ENCODE peak calls at places on chromosome 16, in four cellular contexts. K is WTC11, Y is K562, W is HepG2. H is an unnamed sample.

GRCh38 chr16:1771072-1771863 is at the start of gene NME3:
- DNase-seq in K (peak), Y (peak), W (peak), H (peak)

GRCh38 chr16:77212736-77213541 is 13.7 kb downstream of the SYCE1L start:
- DNase-seq in K (peak), Y (peak), W (no peak), H (peak)

GRCh38 chr16:30368122-30368791 is 2.0 kb downstream of the TBC1D10B start:
- DNase-seq in K (no peak), Y (peak), W (no peak), H (no peak)

GRCh38 chr16:65377131-65377649 is 255.3 kb upstream of the CDH11 start:
- DNase-seq in K (no peak), Y (no peak), W (no peak), H (no peak)

GRCh38 chr16:8623634-8624033 is 2.1 kb downstream of the METTL22 start:
- DNase-seq in K (no peak), Y (no peak), W (no peak), H (no peak)

GRCh38 chr16:58021661-58022551 is 3.6 kb upstream of the MMP15 start:
- DNase-seq in K (no peak), Y (no peak), W (no peak), H (no peak)

GRCh38 chr16:68776821-68777485 is 39.9 kb downstream of the CDH1 start:
- DNase-seq in K (no peak), Y (no peak), W (no peak), H (no peak)

GRCh38 chr16:89179148-89179484 is 7.6 kb downstream of the CDH15 start:
- DNase-seq in K (no peak), Y (no peak), W (no peak), H (no peak)

GRCh38 chr16:78926723-78927200 is 673.8 kb downstream of the MAF start:
- DNase-seq in K (no peak), Y (no peak), W (no peak), H (no peak)

GRCh38 chr16:8708546-8708945 is 34.1 kb downstream of the ABAT start:
- DNase-seq in K (no peak), Y (no peak), W (no peak), H (no peak)

GRCh38 chr16:631808-632358 is 1.1 kb downstream of the WFIKKN1 start:
- DNase-seq in K (no peak), Y (no peak), W (no peak), H (no peak)

GRCh38 chr16:1308036-1308976 is 1.1 kb upstream of the UBE2I start:
- DNase-seq in K (no peak), Y (no peak), W (peak), H (peak)

GRCh38 chr16:75341934-75342811 is 90.7 kb upstream of the BCAR1 start:
- DNase-seq in K (no peak), Y (no peak), W (no peak), H (no peak)

GRCh38 chr16:85687651-85688471 is 893 bp downstream of the GINS2 start:
- DNase-seq in K (no peak), Y (no peak), W (no peak), H (no peak)

GRCh38 chr16:66457888-66458287 is 30.8 kb downstream of the BEAN1 start:
- DNase-seq in K (no peak), Y (no peak), W (no peak), H (no peak)

GRCh38 chr16:47815655-47816054 is 340.1 kb downstream of the ABCC12 start:
- DNase-seq in K (no peak), Y (no peak), W (no peak), H (no peak)

GRCh38 chr16:14302031-14302398 is 230.9 kb downstream of the MRTFB start:
- DNase-seq in K (peak), Y (peak), W (peak), H (peak)

GRCh38 chr16:83117810-83118209 is 491.0 kb downstream of the CDH13 start:
- DNase-seq in K (no peak), Y (no peak), W (no peak), H (no peak)

GRCh38 chr16:85965125-85965524 is 66.2 kb downstream of the IRF8 start:
- DNase-seq in K (no peak), Y (no peak), W (no peak), H (no peak)

DNA sequence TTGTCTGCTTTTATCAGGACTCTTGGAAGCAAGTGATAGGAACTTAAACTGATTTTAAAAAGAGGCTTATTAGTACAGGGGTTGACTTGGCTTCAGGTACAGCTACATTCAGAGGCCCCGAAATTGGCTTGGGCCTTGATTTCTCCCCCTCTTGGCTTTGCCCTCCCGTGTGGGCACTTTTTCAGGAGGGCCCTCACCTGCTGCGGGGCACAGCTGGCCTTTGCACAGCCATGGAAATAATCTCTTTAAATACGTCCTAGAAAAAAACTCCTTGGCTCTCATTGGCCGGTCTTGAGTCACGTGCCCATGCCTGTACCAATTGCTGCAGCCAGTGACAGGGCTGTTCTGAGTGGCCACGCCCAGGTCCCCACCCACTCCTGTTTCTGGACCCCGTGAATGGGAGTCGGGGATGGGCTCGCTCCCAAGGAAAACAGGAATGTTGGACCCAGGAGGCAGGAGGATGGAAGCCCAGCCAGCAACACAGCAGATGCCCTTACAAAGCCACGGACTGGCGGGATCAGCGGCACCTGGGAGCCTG is 15.0 kb downstream of the CA5A start:
- DNase-seq in K (no peak), Y (peak), W (no peak), H (no peak)
- TF ChIP-seq HMGXB4 in K (no peak), Y (no peak), W (no peak), H (no peak)

DNA sequence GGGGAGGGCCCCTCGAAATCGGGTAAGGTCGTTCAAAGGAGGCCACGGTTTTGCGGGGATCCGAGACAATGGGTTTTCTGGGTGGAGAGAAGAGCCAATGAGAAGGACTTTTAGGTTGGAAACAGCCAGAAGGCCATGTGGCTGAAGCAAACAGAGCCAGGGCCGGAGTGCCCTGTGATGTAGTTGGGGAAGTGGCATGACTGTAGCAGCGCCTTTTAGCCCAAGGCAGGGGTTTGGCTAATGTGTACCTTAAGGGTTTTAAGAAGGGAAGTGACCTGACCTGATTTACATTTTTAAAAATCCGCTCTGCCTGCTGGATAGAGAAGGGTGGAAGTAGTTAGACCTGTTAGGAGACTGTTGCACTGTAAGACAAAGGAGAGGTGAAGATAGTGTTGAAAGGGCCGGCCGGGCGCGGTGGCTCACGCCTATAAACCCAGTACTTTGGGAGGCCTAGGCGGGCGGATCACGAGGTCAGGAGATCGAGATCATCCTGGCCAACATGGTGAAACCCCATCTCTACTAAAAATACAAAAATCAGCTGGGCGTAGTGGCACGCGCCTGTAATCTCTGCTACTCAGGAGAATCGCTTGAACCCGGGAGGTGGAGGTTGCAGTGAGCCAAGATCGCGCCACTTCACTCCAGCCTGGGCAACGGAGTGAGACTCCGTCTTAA is 1.0 kb downstream of the LYRM1 start:
- DNase-seq in K (peak), Y (peak), W (peak), H (peak)
- TF ChIP-seq HMGXB4 in K (no peak), Y (no peak), W (no peak), H (peak)

GRCh38 chr16:81610144-81610842 is 165.7 kb downstream of the CMIP start:
- DNase-seq in K (no peak), Y (no peak), W (no peak), H (no peak)
- TF ChIP-seq HMGXB4 in K (no peak), Y (no peak), W (no peak), H (no peak)

GRCh38 chr16:70257391-70257790 is 5.7 kb upstream of the EXOSC6 start:
- DNase-seq in K (no peak), Y (no peak), W (no peak), H (no peak)

GRCh38 chr16:70255584-70255983 is 3.8 kb upstream of the EXOSC6 start:
- DNase-seq in K (no peak), Y (no peak), W (no peak), H (no peak)

GRCh38 chr16:70254965-70255286 is 3.2 kb upstream of the EXOSC6 start:
- DNase-seq in K (no peak), Y (no peak), W (no peak), H (no peak)

GRCh38 chr16:70258065-70258464 is 6.3 kb upstream of the EXOSC6 start:
- DNase-seq in K (no peak), Y (no peak), W (no peak), H (no peak)

DNA sequence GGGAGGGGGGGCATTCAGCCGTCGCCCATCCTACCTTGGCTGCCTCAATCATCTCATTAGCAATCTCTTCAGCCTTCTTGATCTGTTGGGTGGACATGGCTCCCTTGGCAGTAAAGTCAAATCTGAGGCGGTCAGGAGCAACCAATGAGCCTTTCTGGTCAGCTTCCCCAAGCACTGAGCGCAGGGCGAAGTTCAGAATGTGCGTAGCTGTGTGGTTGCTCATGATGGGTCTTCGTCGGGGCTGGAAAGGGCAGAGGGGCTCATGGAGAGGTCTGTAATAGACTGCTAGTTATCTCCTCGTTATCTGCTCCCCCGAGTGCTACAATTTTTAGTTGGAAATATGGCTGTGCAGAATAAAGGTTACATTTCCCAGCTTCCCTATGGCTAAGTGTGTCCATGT is 7.2 kb upstream of the EXOSC6 start:
- DNase-seq in K (no peak), Y (no peak), W (no peak), H (no peak)
- TF ChIP-seq HMGXB4 in K (no peak), Y (no peak), W (no peak), H (no peak)

GRCh38 chr16:23181506-23181905 is 1.0 kb upstream of the SCNN1G start:
- DNase-seq in K (no peak), Y (no peak), W (no peak), H (no peak)
- TF ChIP-seq HMGXB4 in K (no peak), Y (no peak), W (no peak), H (no peak)

DNA sequence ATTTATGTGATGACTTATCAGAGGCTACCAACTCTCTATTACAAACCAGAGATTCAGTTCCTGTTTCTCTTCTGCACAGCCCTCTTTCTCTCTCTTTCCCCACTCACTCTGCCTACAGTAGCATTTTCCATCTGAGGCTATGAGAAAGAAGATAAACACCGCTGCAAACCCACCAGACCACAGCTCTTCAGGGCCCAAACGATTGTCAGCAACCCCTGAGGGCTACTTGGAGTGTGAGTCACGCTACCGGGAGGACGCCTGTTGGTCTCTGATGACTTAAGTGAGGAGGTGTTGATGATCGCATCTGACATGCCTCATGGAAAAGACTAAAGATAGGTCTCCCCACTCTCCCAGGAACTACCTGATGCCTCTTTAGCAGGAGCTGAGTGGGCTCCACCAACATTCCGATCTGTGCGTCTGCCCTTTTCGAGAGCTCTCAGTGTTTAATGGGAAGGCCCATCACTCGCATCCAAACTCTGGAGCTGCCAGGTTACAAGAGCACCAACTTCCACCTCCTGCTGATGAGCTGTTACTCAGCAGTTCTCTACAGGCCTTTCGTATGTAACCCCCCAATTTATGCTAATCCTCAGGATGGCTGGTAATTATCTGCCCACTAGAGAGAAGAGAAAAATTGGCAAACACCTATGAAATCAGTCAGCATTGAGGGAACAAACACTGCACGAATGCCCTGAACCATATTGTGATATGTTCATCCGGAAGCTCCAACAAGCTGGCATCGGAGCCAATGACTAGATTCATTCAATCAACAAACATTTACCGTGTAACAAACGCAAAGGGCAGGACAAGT is 9.2 kb downstream of the GRIN2A start:
- DNase-seq in K (no peak), Y (peak), W (no peak), H (no peak)
- TF ChIP-seq HMGXB4 in K (no peak), Y (no peak), W (no peak), H (no peak)

DNA sequence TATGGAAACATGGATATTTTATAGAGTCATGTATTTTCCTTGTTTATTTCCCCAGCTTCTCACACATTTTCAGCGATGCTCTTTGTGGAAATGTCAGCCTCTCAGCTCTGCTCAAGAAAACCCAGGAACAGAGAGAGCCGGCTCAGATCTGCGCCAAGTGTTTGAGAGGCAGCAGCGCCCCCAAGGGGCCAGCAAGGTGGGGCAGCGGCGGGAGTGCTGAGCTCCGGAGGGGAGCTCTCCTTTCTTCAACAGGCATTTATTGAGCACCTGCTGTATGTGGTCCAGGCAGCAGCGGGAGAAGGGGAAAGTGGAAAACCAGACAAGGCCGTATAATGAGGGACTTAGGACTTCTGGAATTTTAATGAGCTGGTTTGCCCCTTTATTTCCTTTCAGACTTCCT is 421.1 kb upstream of the C16orf82 start:
- DNase-seq in K (peak), Y (peak), W (no peak), H (no peak)
- TF ChIP-seq HMGXB4 in K (no peak), Y (no peak), W (no peak), H (no peak)

H was measured in A549.